ENCODE peak calls at places on chromosomes 7 and 10, in nine cellular contexts. One of them, this sample, is unnamed.

GRCh38 chr10:26550774-26551526 is 112.8 kb downstream of the APBB1IP start:
- DNase-seq in NCI-H1092 treated with DMSO at 0.1 percent for 48 hours: no peak
- DNase-seq in nucleus accumbens: no peak
- DNase-seq in naive thymus-derived CD4-positive, alpha-beta T cell: no peak
- DNase-seq in fibroblast of pulmonary artery: no peak
- DNase-seq in H1: no peak
- DNase-seq in NT2/D1: no peak
- DNase-seq in HuH-7: peak
- DNase-seq in AG04449: no peak
- DNase-seq in this sample: no peak

GRCh38 chr10:49550563-49550962 is 11.6 kb upstream of the ERCC6 start:
- DNase-seq in NCI-H1092 treated with DMSO at 0.1 percent for 48 hours: no peak
- DNase-seq in nucleus accumbens: no peak
- DNase-seq in naive thymus-derived CD4-positive, alpha-beta T cell: no peak
- DNase-seq in fibroblast of pulmonary artery: peak
- DNase-seq in H1: no peak
- DNase-seq in NT2/D1: no peak
- DNase-seq in HuH-7: no peak
- DNase-seq in AG04449: no peak
- DNase-seq in this sample: no peak

GRCh38 chr10:110609592-110609991 is 34.5 kb upstream of the RBM20 start:
- DNase-seq in NCI-H1092 treated with DMSO at 0.1 percent for 48 hours: peak
- DNase-seq in nucleus accumbens: no peak
- DNase-seq in naive thymus-derived CD4-positive, alpha-beta T cell: no peak
- DNase-seq in fibroblast of pulmonary artery: no peak
- DNase-seq in H1: no peak
- DNase-seq in NT2/D1: no peak
- DNase-seq in HuH-7: no peak
- DNase-seq in AG04449: no peak
- DNase-seq in this sample: peak

GRCh38 chr7:229184-229964 is 37.0 kb downstream of the FAM20C start:
- DNase-seq in NCI-H1092 treated with DMSO at 0.1 percent for 48 hours: no peak
- DNase-seq in nucleus accumbens: no peak
- DNase-seq in naive thymus-derived CD4-positive, alpha-beta T cell: no peak
- DNase-seq in fibroblast of pulmonary artery: peak
- DNase-seq in H1: no peak
- DNase-seq in NT2/D1: no peak
- DNase-seq in HuH-7: no peak
- DNase-seq in AG04449: peak
- DNase-seq in this sample: no peak

GRCh38 chr10:42744134-42744701 is 38.4 kb upstream of the BMS1 start:
- DNase-seq in NCI-H1092 treated with DMSO at 0.1 percent for 48 hours: no peak
- DNase-seq in nucleus accumbens: no peak
- DNase-seq in naive thymus-derived CD4-positive, alpha-beta T cell: no peak
- DNase-seq in fibroblast of pulmonary artery: no peak
- DNase-seq in H1: no peak
- DNase-seq in NT2/D1: no peak
- DNase-seq in HuH-7: no peak
- DNase-seq in AG04449: no peak
- DNase-seq in this sample: peak

GRCh38 chr10:132526676-132527075 is 10.9 kb upstream of the INPP5A start:
- DNase-seq in NCI-H1092 treated with DMSO at 0.1 percent for 48 hours: no peak
- DNase-seq in nucleus accumbens: no peak
- DNase-seq in naive thymus-derived CD4-positive, alpha-beta T cell: no peak
- DNase-seq in fibroblast of pulmonary artery: peak
- DNase-seq in H1: no peak
- DNase-seq in NT2/D1: no peak
- DNase-seq in HuH-7: no peak
- DNase-seq in AG04449: peak
- DNase-seq in this sample: no peak

GRCh38 chr7:43295429-43295828 is 183.0 kb downstream of the HECW1 start:
- DNase-seq in NCI-H1092 treated with DMSO at 0.1 percent for 48 hours: no peak
- DNase-seq in nucleus accumbens: no peak
- DNase-seq in naive thymus-derived CD4-positive, alpha-beta T cell: no peak
- DNase-seq in fibroblast of pulmonary artery: no peak
- DNase-seq in H1: no peak
- DNase-seq in NT2/D1: no peak
- DNase-seq in HuH-7: no peak
- DNase-seq in AG04449: no peak
- DNase-seq in this sample: no peak

GRCh38 chr10:86744067-86744725 is 12.2 kb upstream of the BMPR1A start:
- DNase-seq in NCI-H1092 treated with DMSO at 0.1 percent for 48 hours: no peak
- DNase-seq in nucleus accumbens: no peak
- DNase-seq in naive thymus-derived CD4-positive, alpha-beta T cell: no peak
- DNase-seq in fibroblast of pulmonary artery: no peak
- DNase-seq in H1: no peak
- DNase-seq in NT2/D1: no peak
- DNase-seq in HuH-7: no peak
- DNase-seq in AG04449: no peak
- DNase-seq in this sample: no peak

GRCh38 chr10:4434105-4434504 is 391.9 kb upstream of the AKR1E2 start:
- DNase-seq in NCI-H1092 treated with DMSO at 0.1 percent for 48 hours: no peak
- DNase-seq in nucleus accumbens: no peak
- DNase-seq in naive thymus-derived CD4-positive, alpha-beta T cell: no peak
- DNase-seq in fibroblast of pulmonary artery: no peak
- DNase-seq in H1: no peak
- DNase-seq in NT2/D1: no peak
- DNase-seq in HuH-7: no peak
- DNase-seq in AG04449: no peak
- DNase-seq in this sample: no peak

GRCh38 chr7:122140918-122141317 is 3.1 kb downstream of the AASS start:
- DNase-seq in NCI-H1092 treated with DMSO at 0.1 percent for 48 hours: no peak
- DNase-seq in nucleus accumbens: no peak
- DNase-seq in naive thymus-derived CD4-positive, alpha-beta T cell: no peak
- DNase-seq in fibroblast of pulmonary artery: no peak
- DNase-seq in H1: no peak
- DNase-seq in NT2/D1: no peak
- DNase-seq in HuH-7: no peak
- DNase-seq in AG04449: no peak
- DNase-seq in this sample: no peak

GRCh38 chr7:144516729-144517128 is 113.2 kb upstream of the NOBOX start:
- DNase-seq in NCI-H1092 treated with DMSO at 0.1 percent for 48 hours: no peak
- DNase-seq in nucleus accumbens: no peak
- DNase-seq in naive thymus-derived CD4-positive, alpha-beta T cell: no peak
- DNase-seq in fibroblast of pulmonary artery: no peak
- DNase-seq in H1: no peak
- DNase-seq in NT2/D1: no peak
- DNase-seq in HuH-7: no peak
- DNase-seq in AG04449: no peak
- DNase-seq in this sample: no peak

GRCh38 chr10:132560248-132560731 is 22.7 kb downstream of the INPP5A start:
- DNase-seq in NCI-H1092 treated with DMSO at 0.1 percent for 48 hours: no peak
- DNase-seq in nucleus accumbens: no peak
- DNase-seq in naive thymus-derived CD4-positive, alpha-beta T cell: no peak
- DNase-seq in fibroblast of pulmonary artery: peak
- DNase-seq in H1: no peak
- DNase-seq in NT2/D1: no peak
- DNase-seq in HuH-7: no peak
- DNase-seq in AG04449: no peak
- DNase-seq in this sample: no peak